ENCODE peak calls at places on chromosomes 11 and 22, in seven cellular contexts. X is effector memory CD4-positive, alpha-beta T cell; J is fibroblast of pulmonary artery; I is right atrium auricular region; A is mesenchymal stem cell; C is breast epithelium; Q is mucosa of descending colon. B is an unnamed sample.

GRCh38 chr22:19691721-19692341 is 22.5 kb upstream of the SEPTIN5 start:
- DNase-seq in X (no peak), J (peak), I (no peak), A (peak), C (peak), Q (no peak), B (peak)

GRCh38 chr11:15801126-15801525 is 555.2 kb downstream of the SOX6 start:
- DNase-seq in X (no peak), J (no peak), I (no peak), A (no peak), C (no peak), Q (no peak), B (no peak)

GRCh38 chr11:115084191-115084590 is 405.9 kb downstream of the NXPE2 start:
- DNase-seq in X (no peak), J (no peak), I (no peak), A (no peak), C (no peak), Q (no peak), B (no peak)

GRCh38 chr22:48147404-48147803 is 1385.0 kb downstream of the TBC1D22A start:
- DNase-seq in X (no peak), J (no peak), I (peak), A (no peak), C (no peak), Q (no peak), B (no peak)

GRCh38 chr11:71555508-71555907 is 7.3 kb downstream of the KRTAP5-9 start:
- DNase-seq in X (no peak), J (no peak), I (no peak), A (no peak), C (no peak), Q (no peak), B (no peak)

GRCh38 chr11:73308003-73308962 is at the start of gene ARHGEF17:
- DNase-seq in X (peak), J (peak), I (no peak), A (peak), C (peak), Q (no peak), B (peak)

GRCh38 chr11:100467821-100468508 is 219.1 kb upstream of the ARHGAP42 start:
- DNase-seq in X (no peak), J (no peak), I (no peak), A (peak), C (no peak), Q (no peak), B (no peak)

GRCh38 chr11:131546218-131546895 is 175.9 kb downstream of the NTM start:
- DNase-seq in X (no peak), J (no peak), I (no peak), A (no peak), C (no peak), Q (no peak), B (no peak)

GRCh38 chr11:103024086-103024485 is 67.9 kb downstream of the DCUN1D5 start:
- DNase-seq in X (no peak), J (peak), I (no peak), A (no peak), C (no peak), Q (no peak), B (no peak)

GRCh38 chr22:17272511-17272991 is 53.3 kb upstream of the ADA2 start:
- DNase-seq in X (no peak), J (no peak), I (no peak), A (no peak), C (no peak), Q (no peak), B (no peak)

GRCh38 chr11:79150966-79151365 is 289.9 kb downstream of the TENM4 start:
- DNase-seq in X (no peak), J (no peak), I (no peak), A (peak), C (no peak), Q (no peak), B (no peak)

GRCh38 chr22:32765117-32765618 is 36.3 kb upstream of the TIMP3 start:
- DNase-seq in X (no peak), J (no peak), I (no peak), A (peak), C (no peak), Q (no peak), B (no peak)

GRCh38 chr11:76347391-76347790 is 33.5 kb downstream of the THAP12 start:
- DNase-seq in X (no peak), J (peak), I (no peak), A (no peak), C (no peak), Q (no peak), B (no peak)

GRCh38 chr22:37196539-37197450 is 8.7 kb upstream of the C1QTNF6 start:
- DNase-seq in X (no peak), J (peak), I (peak), A (peak), C (peak), Q (peak), B (peak)

GRCh38 chr22:47334596-47334995 is 572.1 kb downstream of the TBC1D22A start:
- DNase-seq in X (no peak), J (no peak), I (no peak), A (no peak), C (no peak), Q (no peak), B (no peak)

GRCh38 chr11:76085321-76085720 is 121.0 kb downstream of the WNT11 start:
- DNase-seq in X (no peak), J (no peak), I (no peak), A (no peak), C (no peak), Q (no peak), B (no peak)

GRCh38 chr11:111354601-111354891 is 24.5 kb downstream of the POU2AF1 start:
- DNase-seq in X (no peak), J (no peak), I (no peak), A (no peak), C (no peak), Q (no peak), B (no peak)

GRCh38 chr11:61666684-61667297 is 13.4 kb upstream of the DAGLA start:
- DNase-seq in X (no peak), J (no peak), I (no peak), A (no peak), C (no peak), Q (no peak), B (no peak)

GRCh38 chr22:29138556-29138955 is 65.7 kb downstream of the KREMEN1 start:
- DNase-seq in X (no peak), J (no peak), I (no peak), A (no peak), C (no peak), Q (no peak), B (no peak)

GRCh38 chr11:8867856-8868705 is 42.9 kb upstream of the AKIP1 start:
- DNase-seq in X (no peak), J (peak), I (no peak), A (peak), C (no peak), Q (no peak), B (no peak)

GRCh38 chr11:119107538-119108150 is 500 bp downstream of the C2CD2L start:
- DNase-seq in X (no peak), J (no peak), I (no peak), A (no peak), C (no peak), Q (no peak), B (peak)

GRCh38 chr11:37320921-37321320 is 722.9 kb upstream of the RAG2 start:
- DNase-seq in X (no peak), J (peak), I (no peak), A (no peak), C (no peak), Q (no peak), B (no peak)

GRCh38 chr11:111569476-111569875 is 29.0 kb downstream of the LAYN start:
- DNase-seq in X (no peak), J (no peak), I (no peak), A (no peak), C (no peak), Q (no peak), B (no peak)

GRCh38 chr11:30579348-30579747 is 6.8 kb downstream of the MPPED2 start:
- DNase-seq in X (no peak), J (no peak), I (no peak), A (no peak), C (no peak), Q (no peak), B (no peak)

GRCh38 chr11:132111341-132111740 is 740.9 kb downstream of the NTM start:
- DNase-seq in X (no peak), J (peak), I (no peak), A (no peak), C (no peak), Q (no peak), B (no peak)

GRCh38 chr11:124209824-124210357 is 26.7 kb downstream of the OR10D3 start:
- DNase-seq in X (no peak), J (no peak), I (no peak), A (no peak), C (no peak), Q (no peak), B (no peak)

GRCh38 chr22:24506802-24507438 is 11.8 kb downstream of the UPB1 start:
- DNase-seq in X (no peak), J (no peak), I (no peak), A (peak), C (no peak), Q (no peak), B (no peak)

GRCh38 chr22:27990879-27991278 is 71.8 kb upstream of the PITPNB start:
- DNase-seq in X (no peak), J (peak), I (peak), A (peak), C (no peak), Q (no peak), B (no peak)

GRCh38 chr22:31838917-31839316 is 85.1 kb downstream of the DEPDC5 start:
- DNase-seq in X (no peak), J (no peak), I (no peak), A (no peak), C (no peak), Q (no peak), B (no peak)

GRCh38 chr11:115527534-115528125 is 23.4 kb upstream of the CADM1 start:
- DNase-seq in X (no peak), J (no peak), I (no peak), A (no peak), C (peak), Q (no peak), B (no peak)

GRCh38 chr11:46675288-46675851 is 25.0 kb downstream of the ARHGAP1 start:
- DNase-seq in X (no peak), J (peak), I (peak), A (peak), C (peak), Q (no peak), B (peak)

GRCh38 chr22:27980424-27981148 is 61.5 kb upstream of the PITPNB start:
- DNase-seq in X (no peak), J (no peak), I (no peak), A (no peak), C (no peak), Q (no peak), B (no peak)

GRCh38 chr11:77371646-77372045 is 70.2 kb upstream of the GDPD4 start:
- DNase-seq in X (no peak), J (no peak), I (no peak), A (no peak), C (no peak), Q (no peak), B (no peak)

GRCh38 chr22:50507421-50507990 is at the start of gene LMF2:
- DNase-seq in X (peak), J (no peak), I (peak), A (peak), C (peak), Q (peak), B (peak)

GRCh38 chr11:15159085-15159484 is 44.4 kb downstream of the INSC start:
- DNase-seq in X (no peak), J (peak), I (no peak), A (peak), C (no peak), Q (no peak), B (no peak)

GRCh38 chr11:118903204-118904015 is 19.7 kb downstream of the CXCR5 start:
- DNase-seq in X (no peak), J (no peak), I (no peak), A (no peak), C (no peak), Q (no peak), B (peak)

GRCh38 chr11:96397863-96398262 is 8.1 kb downstream of the JRKL start:
- DNase-seq in X (no peak), J (no peak), I (no peak), A (no peak), C (no peak), Q (no peak), B (no peak)
- H3K4me3 ChIP-seq in X (no peak), J (no peak), I (no peak), A (no peak), C (no peak), Q (no peak), B (no peak)

DNA sequence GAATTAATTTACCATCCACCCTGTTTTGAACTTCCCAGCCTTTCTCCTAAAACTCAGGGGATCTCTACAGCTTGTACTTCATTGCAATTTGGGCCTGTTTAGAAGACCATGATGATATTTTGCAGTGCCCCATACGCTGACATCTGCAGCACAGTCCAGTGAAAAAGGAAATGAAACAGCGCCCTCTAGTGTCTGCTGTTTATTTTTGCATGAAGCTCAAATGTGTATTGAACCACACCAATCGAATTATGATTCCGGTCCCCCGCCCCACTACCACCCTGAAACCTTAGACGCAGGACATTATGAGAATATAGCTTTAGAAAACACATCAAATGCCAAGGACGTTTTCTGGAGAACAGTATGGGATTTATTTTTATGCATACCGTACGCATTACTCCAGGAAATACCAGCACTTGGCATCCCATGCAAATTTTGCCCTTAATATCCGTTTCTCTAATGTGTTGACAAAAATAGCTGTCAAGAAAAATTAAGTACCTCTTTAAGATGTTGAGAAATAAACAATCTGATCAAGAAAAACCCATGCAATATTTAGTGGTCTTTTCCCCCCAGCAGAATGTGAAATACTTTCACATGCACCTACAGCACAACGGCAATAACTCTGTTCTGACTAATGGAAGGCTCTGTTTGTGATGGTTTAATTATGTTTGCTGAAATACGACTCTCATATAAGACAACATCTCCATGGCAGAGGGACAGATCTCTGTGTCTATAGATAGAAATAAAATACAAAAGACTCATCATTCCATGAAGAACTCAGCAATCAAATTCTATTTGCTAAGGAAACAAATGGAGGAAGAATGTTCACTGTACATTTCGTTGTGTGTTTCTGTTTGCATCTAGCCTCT is 93.9 kb downstream of the TECTA start:
- DNase-seq in X (no peak), J (peak), I (no peak), A (peak), C (peak), Q (no peak), B (no peak)
- H3K4me3 ChIP-seq in X (no peak), J (no peak), I (no peak), A (no peak), C (no peak), Q (no peak), B (no peak)

GRCh38 chr11:66315921-66316811 is 678 bp downstream of the CD248 start:
- DNase-seq in X (no peak), J (no peak), I (no peak), A (no peak), C (no peak), Q (no peak), B (peak)

GRCh38 chr11:66313321-66314185 is 3.3 kb downstream of the CD248 start:
- DNase-seq in X (no peak), J (peak), I (no peak), A (peak), C (no peak), Q (no peak), B (peak)

GRCh38 chr11:66315498-66315885 is 1.4 kb downstream of the CD248 start:
- DNase-seq in X (no peak), J (no peak), I (no peak), A (no peak), C (no peak), Q (no peak), B (no peak)

GRCh38 chr11:66314186-66314501 is 2.7 kb downstream of the CD248 start:
- DNase-seq in X (no peak), J (no peak), I (no peak), A (no peak), C (no peak), Q (no peak), B (no peak)

GRCh38 chr11:66314561-66315497 is 2.0 kb downstream of the CD248 start:
- DNase-seq in X (no peak), J (no peak), I (no peak), A (no peak), C (no peak), Q (no peak), B (peak)
- H3K4me3 ChIP-seq in X (no peak), J (peak), I (peak), A (no peak), C (peak), Q (no peak), B (peak)

GRCh38 chr22:40654522-40655167 is 18.1 kb upstream of the MRTFA start:
- DNase-seq in X (no peak), J (peak), I (peak), A (peak), C (peak), Q (no peak), B (no peak)
- H3K4me3 ChIP-seq in X (no peak), J (no peak), I (no peak), A (no peak), C (no peak), Q (no peak), B (no peak)